ENCODE peak calls at places on chromosomes 4 and X, in nine cellular contexts. One of them, this sample, is unnamed.
A peak's percentile ranks its signal among the peaks of the same experiment; 100 is the strongest.

GRCh38 chr4:25900901-25901500 is 13.0 kb upstream of the SMIM20 start:
- DNase-seq in ELR: no peak
- DNase-seq in Calu3: no peak
- DNase-seq in mesothelial cell of epicardium: no peak
- DNase-seq in midbrain: no peak
- DNase-seq in dermis microvascular lymphatic vessel endothelial cell: no peak
- DNase-seq in Kasumi-1: no peak
- DNase-seq in brain pericyte: no peak
- DNase-seq in Ammon's horn: no peak
- DNase-seq in this sample: no peak

GRCh38 chr4:15238720-15239119 is 189.1 kb upstream of the C1QTNF7 start:
- DNase-seq in ELR: peak; percentile 60
- DNase-seq in Calu3: peak; percentile 29
- DNase-seq in mesothelial cell of epicardium: peak; percentile 47
- DNase-seq in midbrain: peak; percentile 18
- DNase-seq in dermis microvascular lymphatic vessel endothelial cell: peak; percentile 29
- DNase-seq in Kasumi-1: peak; percentile 83
- DNase-seq in brain pericyte: no peak
- DNase-seq in Ammon's horn: peak; percentile 66
- DNase-seq in this sample: no peak

GRCh38 chrX:36963069-36963808 is 44.9 kb upstream of the FAM47C start:
- DNase-seq in ELR: no peak
- DNase-seq in Calu3: peak; percentile 23
- DNase-seq in mesothelial cell of epicardium: no peak
- DNase-seq in midbrain: no peak
- DNase-seq in dermis microvascular lymphatic vessel endothelial cell: no peak
- DNase-seq in Kasumi-1: no peak
- DNase-seq in brain pericyte: no peak
- DNase-seq in Ammon's horn: no peak
- DNase-seq in this sample: no peak

GRCh38 chrX:40380649-40381488 is 199.9 kb upstream of the ATP6AP2 start:
- DNase-seq in ELR: no peak
- DNase-seq in Calu3: no peak
- DNase-seq in mesothelial cell of epicardium: no peak
- DNase-seq in midbrain: no peak
- DNase-seq in dermis microvascular lymphatic vessel endothelial cell: no peak
- DNase-seq in Kasumi-1: peak; percentile 82
- DNase-seq in brain pericyte: no peak
- DNase-seq in Ammon's horn: no peak
- DNase-seq in this sample: no peak

GRCh38 chr4:81844717-81845116 is 373.0 kb upstream of the RASGEF1B start:
- DNase-seq in ELR: peak; percentile 48
- DNase-seq in Calu3: peak; percentile 71
- DNase-seq in mesothelial cell of epicardium: peak; percentile 69
- DNase-seq in midbrain: peak; percentile 77
- DNase-seq in dermis microvascular lymphatic vessel endothelial cell: peak; percentile 67
- DNase-seq in Kasumi-1: peak; percentile 90
- DNase-seq in brain pericyte: no peak
- DNase-seq in Ammon's horn: peak; percentile 88
- DNase-seq in this sample: peak; percentile 74

GRCh38 chrX:31661280-31661679 is 589.4 kb upstream of the FTHL17 start:
- DNase-seq in ELR: no peak
- DNase-seq in Calu3: no peak
- DNase-seq in mesothelial cell of epicardium: no peak
- DNase-seq in midbrain: no peak
- DNase-seq in dermis microvascular lymphatic vessel endothelial cell: no peak
- DNase-seq in Kasumi-1: no peak
- DNase-seq in brain pericyte: no peak
- DNase-seq in Ammon's horn: no peak
- DNase-seq in this sample: no peak

GRCh38 chrX:10197597-10198210 is 40.9 kb downstream of the CLCN4 start:
- DNase-seq in ELR: no peak
- DNase-seq in Calu3: no peak
- DNase-seq in mesothelial cell of epicardium: no peak
- DNase-seq in midbrain: no peak
- DNase-seq in dermis microvascular lymphatic vessel endothelial cell: no peak
- DNase-seq in Kasumi-1: no peak
- DNase-seq in brain pericyte: no peak
- DNase-seq in Ammon's horn: no peak
- DNase-seq in this sample: no peak

GRCh38 chr4:152310223-152310622 is 225.7 kb downstream of the FBXW7 start:
- DNase-seq in ELR: peak; percentile 93
- DNase-seq in Calu3: no peak
- DNase-seq in mesothelial cell of epicardium: no peak
- DNase-seq in midbrain: no peak
- DNase-seq in dermis microvascular lymphatic vessel endothelial cell: no peak
- DNase-seq in Kasumi-1: no peak
- DNase-seq in brain pericyte: no peak
- DNase-seq in Ammon's horn: no peak
- DNase-seq in this sample: no peak

This sample was measured in putamen.